ENCODE peak calls at places on chromosomes 1 and 21, in ten cellular contexts. One of them, this sample, is unnamed.

GRCh38 chr1:174988539-174988938 is 11.2 kb upstream of the CACYBP start:
- DNase-seq in stimulated activated CD8-positive, alpha-beta memory T cell treated with anti-CD3 and anti-CD28 coated beads, Interleukin-7, amount 100 ng/mL, for 24 hours: no peak
- DNase-seq in omental fat pad: no peak
- DNase-seq in ureter: no peak
- DNase-seq in NCI-H1417: no peak
- DNase-seq in activated CD4-positive, CD25-positive, alpha-beta regulatory T cell: no peak
- DNase-seq in HEK293T: no peak
- DNase-seq in retina: no peak
- DNase-seq in activated CD8-positive, alpha-beta memory T cell treated with anti-CD3 and anti-CD28 coated beads, Interleukin-2, amount 50 U/mL, for 4 hours: no peak
- DNase-seq in NCI-H2171 treated with DMSO at 0.1 percent for 48 hours: no peak
- DNase-seq in this sample: no peak

GRCh38 chr1:113216664-113217063 is 143.7 kb downstream of the LRIG2 start:
- DNase-seq in activated CD8-positive, alpha-beta memory T cell treated with anti-CD3 and anti-CD28 coated beads, Interleukin-2, amount 50 U/mL, for 4 hours: no peak
- DNase-seq in activated CD4-positive, CD25-positive, alpha-beta regulatory T cell: no peak
- DNase-seq in NCI-H1417: no peak
- DNase-seq in stimulated activated CD8-positive, alpha-beta memory T cell treated with anti-CD3 and anti-CD28 coated beads, Interleukin-7, amount 100 ng/mL, for 24 hours: no peak
- DNase-seq in NCI-H2171 treated with DMSO at 0.1 percent for 48 hours: no peak
- DNase-seq in HEK293T: no peak
- DNase-seq in ureter: no peak
- DNase-seq in retina: no peak
- DNase-seq in omental fat pad: no peak
- DNase-seq in this sample: no peak

GRCh38 chr21:43332461-43332860 is 94.5 kb downstream of the SIK1 start:
- DNase-seq in NCI-H1417: no peak
- DNase-seq in omental fat pad: no peak
- DNase-seq in HEK293T: no peak
- DNase-seq in activated CD8-positive, alpha-beta memory T cell treated with anti-CD3 and anti-CD28 coated beads, Interleukin-2, amount 50 U/mL, for 4 hours: no peak
- DNase-seq in NCI-H2171 treated with DMSO at 0.1 percent for 48 hours: no peak
- DNase-seq in retina: no peak
- DNase-seq in ureter: no peak
- DNase-seq in activated CD4-positive, CD25-positive, alpha-beta regulatory T cell: no peak
- DNase-seq in stimulated activated CD8-positive, alpha-beta memory T cell treated with anti-CD3 and anti-CD28 coated beads, Interleukin-7, amount 100 ng/mL, for 24 hours: no peak
- DNase-seq in this sample: no peak

GRCh38 chr1:32742132-32742947 is 39.8 kb upstream of the SYNC start:
- DNase-seq in stimulated activated CD8-positive, alpha-beta memory T cell treated with anti-CD3 and anti-CD28 coated beads, Interleukin-7, amount 100 ng/mL, for 24 hours: no peak
- DNase-seq in omental fat pad: no peak
- DNase-seq in HEK293T: no peak
- DNase-seq in retina: peak
- DNase-seq in NCI-H2171 treated with DMSO at 0.1 percent for 48 hours: no peak
- DNase-seq in activated CD8-positive, alpha-beta memory T cell treated with anti-CD3 and anti-CD28 coated beads, Interleukin-2, amount 50 U/mL, for 4 hours: no peak
- DNase-seq in activated CD4-positive, CD25-positive, alpha-beta regulatory T cell: no peak
- DNase-seq in ureter: no peak
- DNase-seq in NCI-H1417: peak
- DNase-seq in this sample: no peak

GRCh38 chr1:229205854-229206253 is 65.1 kb upstream of the RAB4A start:
- DNase-seq in NCI-H1417: no peak
- DNase-seq in stimulated activated CD8-positive, alpha-beta memory T cell treated with anti-CD3 and anti-CD28 coated beads, Interleukin-7, amount 100 ng/mL, for 24 hours: no peak
- DNase-seq in activated CD8-positive, alpha-beta memory T cell treated with anti-CD3 and anti-CD28 coated beads, Interleukin-2, amount 50 U/mL, for 4 hours: no peak
- DNase-seq in omental fat pad: no peak
- DNase-seq in activated CD4-positive, CD25-positive, alpha-beta regulatory T cell: no peak
- DNase-seq in retina: no peak
- DNase-seq in ureter: no peak
- DNase-seq in NCI-H2171 treated with DMSO at 0.1 percent for 48 hours: peak
- DNase-seq in HEK293T: no peak
- DNase-seq in this sample: no peak

GRCh38 chr1:34784751-34785221 is 3.8 kb downstream of the GJB3 start:
- DNase-seq in HEK293T: no peak
- DNase-seq in ureter: no peak
- DNase-seq in NCI-H2171 treated with DMSO at 0.1 percent for 48 hours: no peak
- DNase-seq in omental fat pad: no peak
- DNase-seq in stimulated activated CD8-positive, alpha-beta memory T cell treated with anti-CD3 and anti-CD28 coated beads, Interleukin-7, amount 100 ng/mL, for 24 hours: no peak
- DNase-seq in activated CD4-positive, CD25-positive, alpha-beta regulatory T cell: no peak
- DNase-seq in retina: no peak
- DNase-seq in NCI-H1417: no peak
- DNase-seq in activated CD8-positive, alpha-beta memory T cell treated with anti-CD3 and anti-CD28 coated beads, Interleukin-2, amount 50 U/mL, for 4 hours: no peak
- DNase-seq in this sample: no peak

GRCh38 chr21:45857761-45858160 is 123.8 kb upstream of the COL6A1 start:
- DNase-seq in ureter: peak
- DNase-seq in activated CD8-positive, alpha-beta memory T cell treated with anti-CD3 and anti-CD28 coated beads, Interleukin-2, amount 50 U/mL, for 4 hours: no peak
- DNase-seq in NCI-H1417: no peak
- DNase-seq in stimulated activated CD8-positive, alpha-beta memory T cell treated with anti-CD3 and anti-CD28 coated beads, Interleukin-7, amount 100 ng/mL, for 24 hours: no peak
- DNase-seq in omental fat pad: no peak
- DNase-seq in HEK293T: no peak
- DNase-seq in retina: no peak
- DNase-seq in activated CD4-positive, CD25-positive, alpha-beta regulatory T cell: no peak
- DNase-seq in NCI-H2171 treated with DMSO at 0.1 percent for 48 hours: no peak
- DNase-seq in this sample: no peak

GRCh38 chr1:27589841-27590426 is 14.0 kb downstream of the AHDC1 start:
- DNase-seq in omental fat pad: no peak
- DNase-seq in HEK293T: no peak
- DNase-seq in NCI-H2171 treated with DMSO at 0.1 percent for 48 hours: peak
- DNase-seq in retina: peak
- DNase-seq in stimulated activated CD8-positive, alpha-beta memory T cell treated with anti-CD3 and anti-CD28 coated beads, Interleukin-7, amount 100 ng/mL, for 24 hours: no peak
- DNase-seq in NCI-H1417: peak
- DNase-seq in ureter: no peak
- DNase-seq in activated CD4-positive, CD25-positive, alpha-beta regulatory T cell: no peak
- DNase-seq in activated CD8-positive, alpha-beta memory T cell treated with anti-CD3 and anti-CD28 coated beads, Interleukin-2, amount 50 U/mL, for 4 hours: no peak
- DNase-seq in this sample: no peak

GRCh38 chr1:121413817-121414216 is 229.0 kb downstream of the SRGAP2C start:
- DNase-seq in ureter: no peak
- DNase-seq in activated CD8-positive, alpha-beta memory T cell treated with anti-CD3 and anti-CD28 coated beads, Interleukin-2, amount 50 U/mL, for 4 hours: no peak
- DNase-seq in stimulated activated CD8-positive, alpha-beta memory T cell treated with anti-CD3 and anti-CD28 coated beads, Interleukin-7, amount 100 ng/mL, for 24 hours: no peak
- DNase-seq in retina: no peak
- DNase-seq in omental fat pad: no peak
- DNase-seq in NCI-H2171 treated with DMSO at 0.1 percent for 48 hours: no peak
- DNase-seq in activated CD4-positive, CD25-positive, alpha-beta regulatory T cell: no peak
- DNase-seq in HEK293T: no peak
- DNase-seq in NCI-H1417: no peak
- DNase-seq in this sample: no peak

GRCh38 chr1:8463144-8463927 is 145.4 kb downstream of the SLC45A1 start:
- DNase-seq in stimulated activated CD8-positive, alpha-beta memory T cell treated with anti-CD3 and anti-CD28 coated beads, Interleukin-7, amount 100 ng/mL, for 24 hours: no peak
- DNase-seq in ureter: no peak
- DNase-seq in omental fat pad: no peak
- DNase-seq in retina: peak
- DNase-seq in activated CD8-positive, alpha-beta memory T cell treated with anti-CD3 and anti-CD28 coated beads, Interleukin-2, amount 50 U/mL, for 4 hours: no peak
- DNase-seq in HEK293T: no peak
- DNase-seq in NCI-H1417: peak
- DNase-seq in NCI-H2171 treated with DMSO at 0.1 percent for 48 hours: peak
- DNase-seq in activated CD4-positive, CD25-positive, alpha-beta regulatory T cell: no peak
- DNase-seq in this sample: peak

GRCh38 chr1:38331496-38332210 is 285.1 kb upstream of the POU3F1 start:
- DNase-seq in activated CD4-positive, CD25-positive, alpha-beta regulatory T cell: no peak
- DNase-seq in HEK293T: no peak
- DNase-seq in retina: no peak
- DNase-seq in stimulated activated CD8-positive, alpha-beta memory T cell treated with anti-CD3 and anti-CD28 coated beads, Interleukin-7, amount 100 ng/mL, for 24 hours: no peak
- DNase-seq in NCI-H2171 treated with DMSO at 0.1 percent for 48 hours: no peak
- DNase-seq in activated CD8-positive, alpha-beta memory T cell treated with anti-CD3 and anti-CD28 coated beads, Interleukin-2, amount 50 U/mL, for 4 hours: no peak
- DNase-seq in NCI-H1417: no peak
- DNase-seq in omental fat pad: no peak
- DNase-seq in ureter: no peak
- DNase-seq in this sample: no peak

GRCh38 chr1:37752213-37752582 is 12.7 kb downstream of the EPHA10 start:
- DNase-seq in NCI-H2171 treated with DMSO at 0.1 percent for 48 hours: no peak
- DNase-seq in retina: peak
- DNase-seq in NCI-H1417: peak
- DNase-seq in omental fat pad: no peak
- DNase-seq in stimulated activated CD8-positive, alpha-beta memory T cell treated with anti-CD3 and anti-CD28 coated beads, Interleukin-7, amount 100 ng/mL, for 24 hours: no peak
- DNase-seq in activated CD8-positive, alpha-beta memory T cell treated with anti-CD3 and anti-CD28 coated beads, Interleukin-2, amount 50 U/mL, for 4 hours: no peak
- DNase-seq in activated CD4-positive, CD25-positive, alpha-beta regulatory T cell: no peak
- DNase-seq in HEK293T: no peak
- DNase-seq in ureter: no peak
- DNase-seq in this sample: peak

GRCh38 chr21:38811257-38811656 is 5.5 kb downstream of the ETS2 start:
- DNase-seq in activated CD4-positive, CD25-positive, alpha-beta regulatory T cell: no peak
- DNase-seq in activated CD8-positive, alpha-beta memory T cell treated with anti-CD3 and anti-CD28 coated beads, Interleukin-2, amount 50 U/mL, for 4 hours: no peak
- DNase-seq in NCI-H1417: no peak
- DNase-seq in stimulated activated CD8-positive, alpha-beta memory T cell treated with anti-CD3 and anti-CD28 coated beads, Interleukin-7, amount 100 ng/mL, for 24 hours: no peak
- DNase-seq in NCI-H2171 treated with DMSO at 0.1 percent for 48 hours: no peak
- DNase-seq in HEK293T: no peak
- DNase-seq in ureter: no peak
- DNase-seq in retina: no peak
- DNase-seq in omental fat pad: no peak
- DNase-seq in this sample: no peak

GRCh38 chr21:46187251-46187650 is 3.0 kb upstream of the SPATC1L start:
- DNase-seq in NCI-H1417: no peak
- DNase-seq in omental fat pad: no peak
- DNase-seq in activated CD4-positive, CD25-positive, alpha-beta regulatory T cell: no peak
- DNase-seq in stimulated activated CD8-positive, alpha-beta memory T cell treated with anti-CD3 and anti-CD28 coated beads, Interleukin-7, amount 100 ng/mL, for 24 hours: no peak
- DNase-seq in ureter: no peak
- DNase-seq in retina: no peak
- DNase-seq in NCI-H2171 treated with DMSO at 0.1 percent for 48 hours: no peak
- DNase-seq in activated CD8-positive, alpha-beta memory T cell treated with anti-CD3 and anti-CD28 coated beads, Interleukin-2, amount 50 U/mL, for 4 hours: no peak
- DNase-seq in HEK293T: no peak
- DNase-seq in this sample: no peak

GRCh38 chr1:11541956-11542355 is 63.0 kb downstream of the DISP3 start:
- DNase-seq in HEK293T: no peak
- DNase-seq in retina: no peak
- DNase-seq in activated CD4-positive, CD25-positive, alpha-beta regulatory T cell: no peak
- DNase-seq in NCI-H1417: no peak
- DNase-seq in omental fat pad: no peak
- DNase-seq in NCI-H2171 treated with DMSO at 0.1 percent for 48 hours: peak
- DNase-seq in activated CD8-positive, alpha-beta memory T cell treated with anti-CD3 and anti-CD28 coated beads, Interleukin-2, amount 50 U/mL, for 4 hours: no peak
- DNase-seq in ureter: no peak
- DNase-seq in stimulated activated CD8-positive, alpha-beta memory T cell treated with anti-CD3 and anti-CD28 coated beads, Interleukin-7, amount 100 ng/mL, for 24 hours: no peak
- DNase-seq in this sample: no peak

GRCh38 chr21:22106720-22107410 is 1108.7 kb downstream of the NCAM2 start:
- DNase-seq in ureter: no peak
- DNase-seq in stimulated activated CD8-positive, alpha-beta memory T cell treated with anti-CD3 and anti-CD28 coated beads, Interleukin-7, amount 100 ng/mL, for 24 hours: no peak
- DNase-seq in retina: no peak
- DNase-seq in activated CD8-positive, alpha-beta memory T cell treated with anti-CD3 and anti-CD28 coated beads, Interleukin-2, amount 50 U/mL, for 4 hours: no peak
- DNase-seq in NCI-H1417: no peak
- DNase-seq in NCI-H2171 treated with DMSO at 0.1 percent for 48 hours: no peak
- DNase-seq in HEK293T: no peak
- DNase-seq in activated CD4-positive, CD25-positive, alpha-beta regulatory T cell: no peak
- DNase-seq in omental fat pad: no peak
- DNase-seq in this sample: no peak

GRCh38 chr1:23745515-23745914 is 2.2 kb downstream of the ELOA start:
- DNase-seq in retina: no peak
- DNase-seq in NCI-H1417: no peak
- DNase-seq in HEK293T: peak
- DNase-seq in ureter: no peak
- DNase-seq in stimulated activated CD8-positive, alpha-beta memory T cell treated with anti-CD3 and anti-CD28 coated beads, Interleukin-7, amount 100 ng/mL, for 24 hours: no peak
- DNase-seq in activated CD8-positive, alpha-beta memory T cell treated with anti-CD3 and anti-CD28 coated beads, Interleukin-2, amount 50 U/mL, for 4 hours: no peak
- DNase-seq in activated CD4-positive, CD25-positive, alpha-beta regulatory T cell: no peak
- DNase-seq in NCI-H2171 treated with DMSO at 0.1 percent for 48 hours: peak
- DNase-seq in omental fat pad: no peak
- DNase-seq in this sample: no peak

GRCh38 chr1:60427194-60427593 is 353.6 kb upstream of the C1orf87 start:
- DNase-seq in stimulated activated CD8-positive, alpha-beta memory T cell treated with anti-CD3 and anti-CD28 coated beads, Interleukin-7, amount 100 ng/mL, for 24 hours: no peak
- DNase-seq in NCI-H1417: no peak
- DNase-seq in retina: no peak
- DNase-seq in activated CD4-positive, CD25-positive, alpha-beta regulatory T cell: no peak
- DNase-seq in omental fat pad: no peak
- DNase-seq in NCI-H2171 treated with DMSO at 0.1 percent for 48 hours: no peak
- DNase-seq in HEK293T: no peak
- DNase-seq in activated CD8-positive, alpha-beta memory T cell treated with anti-CD3 and anti-CD28 coated beads, Interleukin-2, amount 50 U/mL, for 4 hours: no peak
- DNase-seq in ureter: no peak
- DNase-seq in this sample: no peak

GRCh38 chr21:41620982-41621381 is 113.0 kb upstream of the TMPRSS2 start:
- DNase-seq in NCI-H1417: no peak
- DNase-seq in NCI-H2171 treated with DMSO at 0.1 percent for 48 hours: no peak
- DNase-seq in omental fat pad: no peak
- DNase-seq in stimulated activated CD8-positive, alpha-beta memory T cell treated with anti-CD3 and anti-CD28 coated beads, Interleukin-7, amount 100 ng/mL, for 24 hours: no peak
- DNase-seq in activated CD8-positive, alpha-beta memory T cell treated with anti-CD3 and anti-CD28 coated beads, Interleukin-2, amount 50 U/mL, for 4 hours: no peak
- DNase-seq in retina: no peak
- DNase-seq in activated CD4-positive, CD25-positive, alpha-beta regulatory T cell: no peak
- DNase-seq in ureter: no peak
- DNase-seq in HEK293T: no peak
- DNase-seq in this sample: no peak

GRCh38 chr1:37667023-37667769 is 25.1 kb upstream of the CDCA8 start:
- DNase-seq in activated CD8-positive, alpha-beta memory T cell treated with anti-CD3 and anti-CD28 coated beads, Interleukin-2, amount 50 U/mL, for 4 hours: no peak
- DNase-seq in omental fat pad: no peak
- DNase-seq in retina: peak
- DNase-seq in NCI-H1417: no peak
- DNase-seq in ureter: no peak
- DNase-seq in stimulated activated CD8-positive, alpha-beta memory T cell treated with anti-CD3 and anti-CD28 coated beads, Interleukin-7, amount 100 ng/mL, for 24 hours: no peak
- DNase-seq in activated CD4-positive, CD25-positive, alpha-beta regulatory T cell: no peak
- DNase-seq in NCI-H2171 treated with DMSO at 0.1 percent for 48 hours: no peak
- DNase-seq in HEK293T: no peak
- DNase-seq in this sample: no peak

GRCh38 chr1:174337000-174337681 is 110.6 kb upstream of the GPR52 start:
- DNase-seq in activated CD8-positive, alpha-beta memory T cell treated with anti-CD3 and anti-CD28 coated beads, Interleukin-2, amount 50 U/mL, for 4 hours: no peak
- DNase-seq in NCI-H1417: no peak
- DNase-seq in ureter: no peak
- DNase-seq in stimulated activated CD8-positive, alpha-beta memory T cell treated with anti-CD3 and anti-CD28 coated beads, Interleukin-7, amount 100 ng/mL, for 24 hours: no peak
- DNase-seq in retina: no peak
- DNase-seq in omental fat pad: no peak
- DNase-seq in activated CD4-positive, CD25-positive, alpha-beta regulatory T cell: no peak
- DNase-seq in HEK293T: no peak
- DNase-seq in NCI-H2171 treated with DMSO at 0.1 percent for 48 hours: no peak
- DNase-seq in this sample: no peak

GRCh38 chr1:58190614-58191013 is 355.9 kb downstream of the OMA1 start:
- DNase-seq in NCI-H2171 treated with DMSO at 0.1 percent for 48 hours: no peak
- DNase-seq in HEK293T: no peak
- DNase-seq in NCI-H1417: peak
- DNase-seq in ureter: no peak
- DNase-seq in stimulated activated CD8-positive, alpha-beta memory T cell treated with anti-CD3 and anti-CD28 coated beads, Interleukin-7, amount 100 ng/mL, for 24 hours: no peak
- DNase-seq in activated CD8-positive, alpha-beta memory T cell treated with anti-CD3 and anti-CD28 coated beads, Interleukin-2, amount 50 U/mL, for 4 hours: no peak
- DNase-seq in retina: peak
- DNase-seq in activated CD4-positive, CD25-positive, alpha-beta regulatory T cell: no peak
- DNase-seq in omental fat pad: no peak
- DNase-seq in this sample: no peak

GRCh38 chr1:62314951-62315350 is 4.3 kb downstream of the KANK4 start:
- DNase-seq in HEK293T: no peak
- DNase-seq in activated CD8-positive, alpha-beta memory T cell treated with anti-CD3 and anti-CD28 coated beads, Interleukin-2, amount 50 U/mL, for 4 hours: no peak
- DNase-seq in NCI-H1417: no peak
- DNase-seq in omental fat pad: no peak
- DNase-seq in activated CD4-positive, CD25-positive, alpha-beta regulatory T cell: no peak
- DNase-seq in retina: no peak
- DNase-seq in NCI-H2171 treated with DMSO at 0.1 percent for 48 hours: no peak
- DNase-seq in stimulated activated CD8-positive, alpha-beta memory T cell treated with anti-CD3 and anti-CD28 coated beads, Interleukin-7, amount 100 ng/mL, for 24 hours: no peak
- DNase-seq in ureter: no peak
- DNase-seq in this sample: no peak

GRCh38 chr1:8218351-8219092 is 99.4 kb upstream of the SLC45A1 start:
- DNase-seq in HEK293T: no peak
- DNase-seq in omental fat pad: no peak
- DNase-seq in activated CD8-positive, alpha-beta memory T cell treated with anti-CD3 and anti-CD28 coated beads, Interleukin-2, amount 50 U/mL, for 4 hours: no peak
- DNase-seq in ureter: no peak
- DNase-seq in retina: no peak
- DNase-seq in NCI-H2171 treated with DMSO at 0.1 percent for 48 hours: no peak
- DNase-seq in stimulated activated CD8-positive, alpha-beta memory T cell treated with anti-CD3 and anti-CD28 coated beads, Interleukin-7, amount 100 ng/mL, for 24 hours: no peak
- DNase-seq in activated CD4-positive, CD25-positive, alpha-beta regulatory T cell: no peak
- DNase-seq in NCI-H1417: no peak
- DNase-seq in this sample: no peak

GRCh38 chr1:231603598-231604275 is 22.9 kb upstream of the DISC1 start:
- DNase-seq in ureter: no peak
- DNase-seq in activated CD4-positive, CD25-positive, alpha-beta regulatory T cell: no peak
- DNase-seq in omental fat pad: no peak
- DNase-seq in stimulated activated CD8-positive, alpha-beta memory T cell treated with anti-CD3 and anti-CD28 coated beads, Interleukin-7, amount 100 ng/mL, for 24 hours: no peak
- DNase-seq in retina: peak
- DNase-seq in NCI-H2171 treated with DMSO at 0.1 percent for 48 hours: peak
- DNase-seq in NCI-H1417: peak
- DNase-seq in activated CD8-positive, alpha-beta memory T cell treated with anti-CD3 and anti-CD28 coated beads, Interleukin-2, amount 50 U/mL, for 4 hours: peak
- DNase-seq in HEK293T: peak
- DNase-seq in this sample: peak

GRCh38 chr1:42177551-42177981 is 13.0 kb upstream of the GUCA2A start:
- DNase-seq in activated CD8-positive, alpha-beta memory T cell treated with anti-CD3 and anti-CD28 coated beads, Interleukin-2, amount 50 U/mL, for 4 hours: no peak
- DNase-seq in activated CD4-positive, CD25-positive, alpha-beta regulatory T cell: no peak
- DNase-seq in omental fat pad: no peak
- DNase-seq in ureter: peak
- DNase-seq in NCI-H1417: peak
- DNase-seq in HEK293T: no peak
- DNase-seq in NCI-H2171 treated with DMSO at 0.1 percent for 48 hours: no peak
- DNase-seq in stimulated activated CD8-positive, alpha-beta memory T cell treated with anti-CD3 and anti-CD28 coated beads, Interleukin-7, amount 100 ng/mL, for 24 hours: no peak
- DNase-seq in retina: no peak
- DNase-seq in this sample: no peak

GRCh38 chr1:175172503-175172902 is 20.1 kb downstream of the KIAA0040 start:
- DNase-seq in stimulated activated CD8-positive, alpha-beta memory T cell treated with anti-CD3 and anti-CD28 coated beads, Interleukin-7, amount 100 ng/mL, for 24 hours: no peak
- DNase-seq in NCI-H2171 treated with DMSO at 0.1 percent for 48 hours: no peak
- DNase-seq in HEK293T: no peak
- DNase-seq in NCI-H1417: no peak
- DNase-seq in activated CD8-positive, alpha-beta memory T cell treated with anti-CD3 and anti-CD28 coated beads, Interleukin-2, amount 50 U/mL, for 4 hours: no peak
- DNase-seq in retina: no peak
- DNase-seq in ureter: no peak
- DNase-seq in omental fat pad: no peak
- DNase-seq in activated CD4-positive, CD25-positive, alpha-beta regulatory T cell: no peak
- DNase-seq in this sample: no peak

GRCh38 chr1:100445565-100445964 is 92.4 kb upstream of the GPR88 start:
- DNase-seq in NCI-H2171 treated with DMSO at 0.1 percent for 48 hours: no peak
- DNase-seq in omental fat pad: no peak
- DNase-seq in retina: no peak
- DNase-seq in stimulated activated CD8-positive, alpha-beta memory T cell treated with anti-CD3 and anti-CD28 coated beads, Interleukin-7, amount 100 ng/mL, for 24 hours: no peak
- DNase-seq in ureter: no peak
- DNase-seq in activated CD8-positive, alpha-beta memory T cell treated with anti-CD3 and anti-CD28 coated beads, Interleukin-2, amount 50 U/mL, for 4 hours: no peak
- DNase-seq in NCI-H1417: no peak
- DNase-seq in HEK293T: no peak
- DNase-seq in activated CD4-positive, CD25-positive, alpha-beta regulatory T cell: no peak
- DNase-seq in this sample: no peak